ENCODE peak calls at places on chromosome 10, in eight cellular contexts. F, U, V, I, A, K, D and P are unnamed samples.
A peak's percentile ranks its signal among the peaks of the same experiment; 100 is the strongest.

GRCh38 chr10:117152668-117153067 is 14.6 kb upstream of the VAX1 start:
- DNase-seq in V (no peak), U (no peak), D (peak; percentile 30), K (no peak), F (no peak), I (no peak), A (no peak), P (no peak)

GRCh38 chr10:15725603-15726002 is 5.9 kb upstream of the ITGA8 start:
- DNase-seq in A (peak; percentile 27), I (no peak), D (peak; percentile 81), V (no peak), U (peak; percentile 43), K (peak; percentile 52), F (peak; percentile 67), P (no peak)

GRCh38 chr10:66259836-66260235 is 666.0 kb upstream of the LRRTM3 start:
- DNase-seq in F (no peak), K (no peak), I (no peak), U (no peak), A (no peak), D (no peak), V (no peak), P (no peak)

GRCh38 chr10:78304091-78305045 is 270.7 kb downstream of the RPS24 start:
- DNase-seq in K (no peak), U (no peak), V (no peak), A (no peak), I (no peak), F (no peak), D (no peak), P (no peak)

GRCh38 chr10:7408003-7408493 is 2.8 kb downstream of the SFMBT2 start:
- DNase-seq in F (no peak), K (no peak), U (no peak), I (peak; percentile 25), A (no peak), V (peak; percentile 72), D (peak; percentile 36), P (no peak)

GRCh38 chr10:16967000-16967865 is 150.0 kb upstream of the RSU1 start:
- DNase-seq in I (no peak), U (no peak), A (no peak), D (peak; percentile 63), F (peak; percentile 94), V (no peak), K (peak; percentile 46), P (no peak)

GRCh38 chr10:86046845-86047460 is 319.6 kb downstream of the GRID1 start:
- DNase-seq in V (no peak), U (no peak), F (no peak), D (no peak), K (no peak), A (peak; percentile 32), I (no peak), P (no peak)

GRCh38 chr10:17144757-17145156 is 15.1 kb upstream of the CUBN start:
- DNase-seq in K (no peak), F (peak; percentile 55), I (no peak), A (no peak), D (peak; percentile 41), U (no peak), V (no peak), P (no peak)

GRCh38 chr10:96814264-96814663 is 17.8 kb upstream of the LCOR start:
- DNase-seq in A (peak; percentile 23), K (peak; percentile 92), F (peak; percentile 86), I (no peak), V (no peak), U (no peak), D (peak; percentile 89), P (no peak)

GRCh38 chr10:100654835-100655759 is 90.3 kb upstream of the PAX2 start:
- DNase-seq in F (no peak), V (no peak), D (peak; percentile 12), I (no peak), A (no peak), K (no peak), U (no peak), P (no peak)

GRCh38 chr10:78194539-78195402 is 161.1 kb downstream of the RPS24 start:
- DNase-seq in D (peak; percentile 60), I (no peak), U (no peak), V (no peak), A (no peak), F (peak; percentile 57), K (peak; percentile 48), P (no peak)

GRCh38 chr10:118214751-118215150 is 127.4 kb downstream of the FAM204A start:
- DNase-seq in A (no peak), K (no peak), V (no peak), U (no peak), F (no peak), I (no peak), D (peak; percentile 46), P (no peak)

GRCh38 chr10:102731222-102731800 is 12.4 kb upstream of the WBP1L start:
- DNase-seq in I (no peak), F (no peak), D (no peak), A (no peak), U (no peak), V (no peak), K (no peak), P (no peak)

GRCh38 chr10:102555781-102556328 is 52.1 kb downstream of the SUFU start:
- DNase-seq in K (peak; percentile 66), U (no peak), V (no peak), F (peak; percentile 88), D (peak; percentile 94), I (no peak), A (no peak), P (no peak)

GRCh38 chr10:69316313-69317059 is 38.2 kb downstream of the HK1 start:
- DNase-seq in U (peak; percentile 73), K (peak; percentile 23), V (no peak), I (no peak), F (peak; percentile 46), D (peak; percentile 70), A (no peak), P (no peak)

GRCh38 chr10:124446830-124447740 is 2.8 kb downstream of the NKX1-2 start:
- DNase-seq in A (no peak), D (no peak), U (no peak), F (no peak), V (no peak), I (no peak), K (no peak), P (no peak)
- H3K4me3 ChIP-seq in A (no peak overlapping the region), D (no peak overlapping the region), U (no peak overlapping the region), F (no peak overlapping the region), V (no peak overlapping the region), I (no peak overlapping the region), K (no peak overlapping the region), P (peak overlapping the region; percentile 25)

GRCh38 chr10:71314028-71314693 is 4.9 kb upstream of the SLC29A3 start:
- DNase-seq in F (peak; percentile 24), K (no peak), V (peak; percentile 65), U (peak; percentile 46), D (peak; percentile 65), A (peak; percentile 21), I (peak; percentile 45), P (peak; percentile 49)
- H3K4me3 ChIP-seq in F (no peak overlapping the region), K (no peak overlapping the region), V (no peak overlapping the region), U (no peak overlapping the region), D (no peak overlapping the region), A (no peak overlapping the region), I (no peak overlapping the region), P (no peak overlapping the region)

GRCh38 chr10:73494213-73494612 is 1.6 kb downstream of the PPP3CB start:
- DNase-seq in I (no peak), A (no peak), U (no peak), F (no peak), D (no peak), V (no peak), K (no peak), P (no peak)
- H3K4me3 ChIP-seq in I (no peak overlapping the region), A (peak overlapping the region; percentile 98), U (no peak overlapping the region), F (peak overlapping the region; percentile 4), D (peak overlapping the region; percentile 92), V (peak overlapping the region; percentile 80), K (peak overlapping the region; percentile 95), P (peak overlapping the region; percentile 73)

GRCh38 chr10:3068201-3068967 is 1.0 kb downstream of the PFKP start:
- DNase-seq in I (peak; percentile 40), U (peak; percentile 49), D (peak; percentile 80), A (no peak), V (peak; percentile 74), F (peak; percentile 54), K (peak; percentile 48), P (peak; percentile 50)

GRCh38 chr10:3065622-3066021 is 1.7 kb upstream of the PFKP start:
- DNase-seq in U (no peak), A (no peak), I (no peak), K (no peak), V (no peak), F (no peak), D (no peak), P (no peak)

GRCh38 chr10:3067045-3067858 is at the start of gene PFKP:
- DNase-seq in A (no peak), F (no peak), K (no peak), V (no peak), U (no peak), D (peak; percentile 55), I (peak; percentile 22), P (no peak)

GRCh38 chr10:3067859-3068179 is 471 bp downstream of the PFKP start:
- DNase-seq in U (no peak), V (no peak), A (no peak), F (no peak), D (no peak), K (no peak), I (no peak), P (no peak)

DNA sequence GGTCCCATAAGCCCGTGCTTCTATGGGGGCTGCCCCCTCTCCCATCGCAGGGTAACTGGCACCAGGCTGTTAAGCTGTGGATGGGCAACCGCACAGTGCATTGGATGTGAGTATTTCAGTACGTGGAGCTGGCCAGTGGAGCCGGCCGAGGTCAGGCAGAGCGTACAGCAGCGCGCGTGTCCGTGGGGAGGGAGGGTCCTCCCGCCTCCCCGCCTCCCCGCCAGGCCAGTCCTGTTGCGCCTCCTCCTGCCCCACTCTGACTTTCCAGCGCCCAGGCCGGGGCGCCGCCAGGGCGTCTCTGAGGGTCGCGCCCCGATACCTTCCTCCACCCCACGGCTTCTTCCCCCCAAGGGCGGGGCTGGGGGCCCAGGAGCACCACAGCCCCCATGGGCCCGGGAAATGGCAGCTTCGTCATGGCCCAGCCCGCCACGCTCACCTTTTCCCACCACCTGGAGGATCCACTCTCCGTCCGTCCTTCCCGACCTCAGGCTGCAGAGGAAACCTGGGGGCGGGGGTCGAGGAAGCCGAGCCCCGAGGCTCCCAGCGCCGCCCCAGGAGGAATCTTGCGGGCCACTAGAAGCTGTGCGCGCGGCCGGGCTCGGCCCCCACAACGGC is 924 bp upstream of the PFKP start:
- DNase-seq in V (no peak), D (no peak), U (no peak), I (no peak), A (no peak), F (no peak), K (no peak), P (no peak)
- H3K4me3 ChIP-seq in V (peak overlapping the region; percentile 87), D (peak overlapping the region; percentile 83), U (peak overlapping the region; percentile 61), I (no peak overlapping the region), A (peak overlapping the region; percentile 98), F (peak overlapping the region; percentile 100), K (peak overlapping the region; percentile 83), P (peak overlapping the region; percentile 72)

DNA sequence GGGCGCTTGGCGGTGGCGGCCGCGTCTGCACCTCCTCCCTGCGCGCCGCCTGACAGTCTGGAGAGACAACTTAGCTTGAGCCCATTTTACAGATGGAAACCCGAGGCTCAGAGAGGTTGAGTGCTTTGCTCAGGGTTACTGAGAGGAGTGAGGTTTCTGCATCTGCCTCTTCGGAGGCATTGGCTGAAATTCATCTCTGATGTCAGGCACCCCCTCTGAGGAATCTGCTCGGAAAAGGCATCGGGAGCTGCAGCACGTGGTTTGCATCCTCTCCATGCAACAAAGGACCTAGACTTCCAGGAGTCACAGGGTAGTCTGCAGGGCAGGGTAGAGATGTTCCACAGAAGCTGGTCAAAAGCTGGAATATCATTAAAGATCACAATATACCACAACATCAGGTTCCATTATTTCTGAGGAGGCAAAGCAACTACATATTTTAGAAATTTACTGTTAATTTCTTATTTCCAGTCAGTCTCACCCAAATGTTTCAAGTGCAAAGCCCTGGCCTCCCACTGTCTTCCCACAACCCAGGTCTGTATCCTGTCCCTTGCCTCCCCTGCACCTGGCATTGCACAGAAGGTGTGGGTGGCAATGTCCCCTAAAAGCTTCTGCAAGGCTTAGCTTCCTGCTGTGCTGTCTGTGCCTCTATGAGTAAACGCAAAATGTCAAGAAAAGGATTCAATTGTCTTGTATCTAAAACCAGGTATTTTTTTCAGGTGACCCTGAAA is 3.4 kb upstream of the ANTXRL start:
- DNase-seq in A (no peak), F (no peak), D (no peak), K (no peak), I (no peak), U (no peak), V (no peak), P (peak; percentile 14)
- H3K4me3 ChIP-seq in A (peak overlapping the region; percentile 49), F (no peak overlapping the region), D (peak overlapping the region; percentile 77), K (peak overlapping the region; percentile 31), I (no peak overlapping the region), U (peak overlapping the region; percentile 32), V (peak overlapping the region; percentile 57), P (peak overlapping the region; percentile 50)